ENCODE peak calls at places on chromosomes 11 and 22, in four cellular contexts. One of them, this sample, is unnamed.

GRCh38 chr11:17668166-17668565 is 51.2 kb upstream of the MYOD1 start:
- DNase-seq in T-helper 1 cell: no peak
- DNase-seq in lung: no peak
- DNase-seq in activated CD4-positive, alpha-beta T cell treated with anti-CD3 and anti-CD28 coated beads, Interleukin-2, amount 50 U/mL, for 24 hours: no peak
- DNase-seq in this sample: no peak

GRCh38 chr22:49910229-49911155 is 7.7 kb downstream of the ALG12 start:
- DNase-seq in lung: no peak
- DNase-seq in T-helper 1 cell: no peak
- DNase-seq in activated CD4-positive, alpha-beta T cell treated with anti-CD3 and anti-CD28 coated beads, Interleukin-2, amount 50 U/mL, for 24 hours: no peak
- DNase-seq in this sample: no peak

GRCh38 chr11:11468919-11469318 is 115.9 kb upstream of the CSNK2A3 start:
- DNase-seq in lung: no peak
- DNase-seq in T-helper 1 cell: no peak
- DNase-seq in activated CD4-positive, alpha-beta T cell treated with anti-CD3 and anti-CD28 coated beads, Interleukin-2, amount 50 U/mL, for 24 hours: no peak
- DNase-seq in this sample: no peak

GRCh38 chr22:37126882-37127281 is 17.4 kb upstream of the TMPRSS6 start:
- DNase-seq in lung: no peak
- DNase-seq in T-helper 1 cell: no peak
- DNase-seq in activated CD4-positive, alpha-beta T cell treated with anti-CD3 and anti-CD28 coated beads, Interleukin-2, amount 50 U/mL, for 24 hours: no peak
- DNase-seq in this sample: no peak

GRCh38 chr22:20578707-20579106 is 71.3 kb downstream of the MED15 start:
- DNase-seq in lung: no peak
- DNase-seq in activated CD4-positive, alpha-beta T cell treated with anti-CD3 and anti-CD28 coated beads, Interleukin-2, amount 50 U/mL, for 24 hours: no peak
- DNase-seq in T-helper 1 cell: no peak
- DNase-seq in this sample: no peak

GRCh38 chr11:41989173-41989572 is 529.7 kb upstream of the LRRC4C start:
- DNase-seq in lung: no peak
- DNase-seq in T-helper 1 cell: no peak
- DNase-seq in activated CD4-positive, alpha-beta T cell treated with anti-CD3 and anti-CD28 coated beads, Interleukin-2, amount 50 U/mL, for 24 hours: no peak
- DNase-seq in this sample: no peak

GRCh38 chr11:115170133-115170815 is 333.9 kb downstream of the CADM1 start:
- DNase-seq in activated CD4-positive, alpha-beta T cell treated with anti-CD3 and anti-CD28 coated beads, Interleukin-2, amount 50 U/mL, for 24 hours: no peak
- DNase-seq in T-helper 1 cell: no peak
- DNase-seq in lung: no peak
- DNase-seq in this sample: peak; percentile 38

GRCh38 chr11:31874631-31875191 is 63.6 kb upstream of the PAX6 start:
- DNase-seq in T-helper 1 cell: no peak
- DNase-seq in lung: no peak
- DNase-seq in activated CD4-positive, alpha-beta T cell treated with anti-CD3 and anti-CD28 coated beads, Interleukin-2, amount 50 U/mL, for 24 hours: no peak
- DNase-seq in this sample: no peak

GRCh38 chr11:3087821-3088800 is 30.9 kb upstream of the CARS1 start:
- DNase-seq in T-helper 1 cell: no peak
- DNase-seq in lung: no peak
- DNase-seq in activated CD4-positive, alpha-beta T cell treated with anti-CD3 and anti-CD28 coated beads, Interleukin-2, amount 50 U/mL, for 24 hours: no peak
- DNase-seq in this sample: no peak

GRCh38 chr11:14980854-14981253 is 8.7 kb upstream of the CALCA start:
- DNase-seq in T-helper 1 cell: no peak
- DNase-seq in lung: no peak
- DNase-seq in activated CD4-positive, alpha-beta T cell treated with anti-CD3 and anti-CD28 coated beads, Interleukin-2, amount 50 U/mL, for 24 hours: no peak
- DNase-seq in this sample: peak; percentile 53

GRCh38 chr11:91857194-91857593 is 367.4 kb upstream of the FAT3 start:
- DNase-seq in T-helper 1 cell: no peak
- DNase-seq in lung: no peak
- DNase-seq in activated CD4-positive, alpha-beta T cell treated with anti-CD3 and anti-CD28 coated beads, Interleukin-2, amount 50 U/mL, for 24 hours: no peak
- DNase-seq in this sample: no peak

GRCh38 chr11:47033439-47033838 is 96.9 kb downstream of the CSTPP1 start:
- DNase-seq in T-helper 1 cell: no peak
- DNase-seq in activated CD4-positive, alpha-beta T cell treated with anti-CD3 and anti-CD28 coated beads, Interleukin-2, amount 50 U/mL, for 24 hours: no peak
- DNase-seq in lung: no peak
- DNase-seq in this sample: no peak

GRCh38 chr22:41052661-41053490 is 39.5 kb upstream of the EP300 start:
- DNase-seq in lung: no peak
- DNase-seq in activated CD4-positive, alpha-beta T cell treated with anti-CD3 and anti-CD28 coated beads, Interleukin-2, amount 50 U/mL, for 24 hours: no peak
- DNase-seq in T-helper 1 cell: no peak
- DNase-seq in this sample: peak; percentile 79

GRCh38 chr11:12269104-12269441 is 108.3 kb upstream of the PARVA start:
- DNase-seq in lung: peak; percentile 80
- DNase-seq in activated CD4-positive, alpha-beta T cell treated with anti-CD3 and anti-CD28 coated beads, Interleukin-2, amount 50 U/mL, for 24 hours: no peak
- DNase-seq in T-helper 1 cell: no peak
- DNase-seq in this sample: peak; percentile 45

GRCh38 chr11:129743029-129743846 is 72.4 kb upstream of the TMEM45B start:
- DNase-seq in T-helper 1 cell: no peak
- DNase-seq in activated CD4-positive, alpha-beta T cell treated with anti-CD3 and anti-CD28 coated beads, Interleukin-2, amount 50 U/mL, for 24 hours: no peak
- DNase-seq in lung: no peak
- DNase-seq in this sample: peak; percentile 28

GRCh38 chr22:49963647-49964026 is 3.1 kb downstream of the PIM3 start:
- DNase-seq in T-helper 1 cell: peak; percentile 8
- DNase-seq in activated CD4-positive, alpha-beta T cell treated with anti-CD3 and anti-CD28 coated beads, Interleukin-2, amount 50 U/mL, for 24 hours: no peak
- DNase-seq in lung: peak; percentile 32
- DNase-seq in this sample: no peak

GRCh38 chr11:105969756-105970155 is 52.3 kb downstream of the MSANTD4 start:
- DNase-seq in T-helper 1 cell: no peak
- DNase-seq in lung: no peak
- DNase-seq in activated CD4-positive, alpha-beta T cell treated with anti-CD3 and anti-CD28 coated beads, Interleukin-2, amount 50 U/mL, for 24 hours: no peak
- DNase-seq in this sample: no peak

GRCh38 chr11:111634981-111635705 is 32.9 kb downstream of the SIK2 start:
- DNase-seq in T-helper 1 cell: no peak
- DNase-seq in activated CD4-positive, alpha-beta T cell treated with anti-CD3 and anti-CD28 coated beads, Interleukin-2, amount 50 U/mL, for 24 hours: no peak
- DNase-seq in lung: no peak
- DNase-seq in this sample: peak; percentile 62